ENCODE peak calls at places on chromosome 1, in four cellular contexts. N is breast epithelium, Z is GM06990, J is vagina. M is an unnamed sample.

GRCh38 chr1:45583666-45584350 is at the start of gene NASP:
- DNase-seq in N (peak), Z (peak), J (peak), M (peak)

GRCh38 chr1:48749068-48749467 is 27.6 kb downstream of the BEND5 start:
- DNase-seq in N (no peak), Z (no peak), J (no peak), M (no peak)

GRCh38 chr1:219927956-219928790 is at the start of gene SLC30A10:
- DNase-seq in N (no peak), Z (peak), J (no peak), M (peak)

GRCh38 chr1:160868141-160868540 is 5.5 kb upstream of the CD244 start:
- DNase-seq in N (no peak), Z (no peak), J (no peak), M (no peak)

GRCh38 chr1:94044290-94044790 is 76.6 kb downstream of the ABCA4 start:
- DNase-seq in N (peak), Z (no peak), J (no peak), M (no peak)

GRCh38 chr1:51666463-51666862 is 49.6 kb downstream of the OSBPL9 start:
- DNase-seq in N (no peak), Z (no peak), J (no peak), M (no peak)

GRCh38 chr1:52916241-52916975 is 5.1 kb downstream of the ECHDC2 start:
- DNase-seq in N (no peak), Z (no peak), J (no peak), M (no peak)

GRCh38 chr1:64084451-64084850 is 119.0 kb upstream of the UBE2U start:
- DNase-seq in N (no peak), Z (no peak), J (no peak), M (no peak)

GRCh38 chr1:223140551-223140950 is 2.5 kb downstream of the TLR5 start:
- DNase-seq in N (no peak), Z (no peak), J (no peak), M (no peak)

GRCh38 chr1:223711173-223711572 is 1.2 kb upstream of the CAPN2 start:
- DNase-seq in N (no peak), Z (no peak), J (no peak), M (no peak)

GRCh38 chr1:39926343-39926769 is 24.6 kb upstream of the MYCL start:
- DNase-seq in N (peak), Z (no peak), J (no peak), M (no peak)

GRCh38 chr1:85581138-85581801 is 709 bp downstream of the CCN1 start:
- DNase-seq in N (peak), Z (peak), J (no peak), M (peak)

GRCh38 chr1:98761238-98761637 is 99.7 kb downstream of the SNX7 start:
- DNase-seq in N (no peak), Z (no peak), J (no peak), M (no peak)

GRCh38 chr1:210796421-210796820 is 337.5 kb downstream of the KCNH1 start:
- DNase-seq in N (no peak), Z (no peak), J (no peak), M (no peak)

GRCh38 chr1:94071956-94072355 is 49.0 kb downstream of the ABCA4 start:
- DNase-seq in N (no peak), Z (no peak), J (no peak), M (no peak)

GRCh38 chr1:167871331-167871730 is 42.6 kb downstream of the ADCY10 start:
- DNase-seq in N (no peak), Z (no peak), J (no peak), M (no peak)

GRCh38 chr1:66758247-66758755 is 6.0 kb downstream of the DYNLT5 start:
- DNase-seq in N (no peak), Z (peak), J (no peak), M (peak)

GRCh38 chr1:182611787-182612186 is 7.6 kb upstream of the RGS16 start:
- DNase-seq in N (no peak), Z (no peak), J (no peak), M (no peak)

GRCh38 chr1:209723761-209724693 is 19.4 kb downstream of the HSD11B1 start:
- DNase-seq in N (no peak), Z (peak), J (no peak), M (peak)

GRCh38 chr1:58782308-58783089 is 1.3 kb downstream of the JUN start:
- DNase-seq in N (peak), Z (peak), J (no peak), M (peak)

DNA sequence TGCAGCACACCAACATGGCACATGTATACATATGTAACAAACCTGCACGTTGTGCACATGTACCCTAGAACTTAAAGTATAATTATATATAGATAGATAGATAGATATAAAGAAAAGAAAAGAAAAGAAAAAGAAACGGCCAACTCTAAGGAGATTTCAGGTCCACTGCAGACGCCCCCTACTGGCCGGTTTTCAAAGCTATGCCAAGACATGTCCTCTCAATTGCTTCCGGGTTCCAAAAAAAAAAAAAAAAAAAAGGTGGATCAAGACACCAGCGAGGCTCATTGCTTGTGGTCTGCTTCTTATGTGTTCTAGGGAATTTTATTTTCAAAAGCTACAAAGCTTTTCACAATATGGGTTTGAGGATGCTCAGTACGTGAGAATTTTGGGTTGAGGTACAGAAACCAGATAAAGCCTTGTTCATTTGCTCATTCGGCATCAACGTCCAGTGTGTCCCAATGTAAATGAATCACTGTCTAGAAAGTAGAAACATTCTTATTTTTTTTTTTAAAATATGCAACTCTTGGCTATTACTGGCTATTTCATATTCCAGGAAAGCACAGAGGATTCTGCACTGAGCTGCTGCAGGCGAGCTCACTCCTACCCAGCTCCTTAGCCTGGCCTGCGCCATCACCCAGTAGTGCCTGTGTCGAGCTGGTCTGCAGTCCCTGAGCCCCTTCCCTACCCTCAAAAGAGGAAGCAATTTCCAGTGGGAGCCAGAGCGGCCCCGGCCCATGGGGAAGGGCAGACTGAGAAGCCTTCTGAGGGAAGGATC is 643.0 kb downstream of the KIF26B start:
- DNase-seq in N (no peak), Z (no peak), J (no peak), M (no peak)
- TF ChIP-seq CTCF in N (no peak), Z (peak), J (no peak), M (no peak)

GRCh38 chr1:32063261-32063681 is 9.5 kb upstream of the TMEM39B start:
- DNase-seq in N (no peak), Z (peak), J (no peak), M (peak)
- TF ChIP-seq CTCF in N (peak), Z (peak), J (no peak), M (peak)

DNA sequence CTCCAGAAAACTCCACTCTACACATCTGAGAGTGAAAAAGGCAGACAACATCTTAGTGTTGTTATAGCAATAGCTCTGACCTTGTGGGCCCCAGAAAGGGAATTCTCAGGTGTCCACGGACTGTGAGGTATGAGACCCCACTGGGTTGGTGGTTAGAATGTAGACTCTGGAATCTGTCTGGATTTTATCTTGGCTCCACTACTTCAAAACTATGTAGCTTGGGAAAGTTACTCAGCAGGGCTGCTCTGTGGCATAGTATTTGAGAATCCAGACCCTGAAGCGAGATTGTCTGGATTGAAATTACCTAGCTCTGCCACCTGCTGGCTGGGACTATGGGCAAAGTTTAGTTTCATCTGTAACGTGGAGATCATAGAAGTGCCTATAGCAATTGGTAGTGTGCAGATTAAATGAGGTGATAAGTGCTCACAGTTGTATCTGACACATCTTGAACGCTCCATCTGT is 25.8 kb downstream of the PRDM2 start:
- DNase-seq in N (peak), Z (peak), J (no peak), M (peak)
- TF ChIP-seq CTCF in N (peak), Z (peak), J (no peak), M (peak)

DNA sequence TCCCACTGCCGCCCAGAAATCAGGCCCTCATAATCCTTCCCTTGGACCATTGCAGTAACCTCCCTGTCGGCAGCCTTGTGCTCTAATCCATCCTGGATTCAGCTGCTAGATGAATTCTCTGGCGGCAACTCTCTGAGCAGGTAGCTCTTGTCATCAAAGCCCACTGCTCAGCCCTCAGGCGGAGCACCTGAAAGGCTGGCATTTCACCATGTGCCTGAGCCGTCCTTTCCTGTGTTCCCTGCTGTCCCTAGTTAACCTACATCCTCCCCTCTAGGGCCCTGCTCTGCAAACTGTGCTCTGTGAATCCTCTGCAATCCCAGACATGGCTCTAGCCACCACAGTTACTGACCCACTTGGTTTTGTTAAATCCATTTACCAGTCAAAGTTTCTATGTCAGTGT is 118.0 kb downstream of the KAZN start:
- DNase-seq in N (no peak), Z (no peak), J (no peak), M (no peak)
- TF ChIP-seq CTCF in N (no peak), Z (no peak), J (no peak), M (no peak)

GRCh38 chr1:4422496-4423289 is 231.7 kb upstream of the AJAP1 start:
- DNase-seq in N (peak), Z (no peak), J (no peak), M (no peak)
- TF ChIP-seq CTCF in N (no peak), Z (no peak), J (no peak), M (no peak)

GRCh38 chr1:214551436-214552173 is at the start of gene PTPN14:
- DNase-seq in N (peak), Z (no peak), J (peak), M (peak)
- TF ChIP-seq CTCF in N (no peak), Z (no peak), J (no peak), M (no peak)

M was measured in GM13976.